ENCODE peak calls at places on chromosomes 12 and 14, in five cellular contexts. One of them, this sample, is unnamed.

GRCh38 chr12:19230299-19230866 is 100.8 kb downstream of the PLEKHA5 start:
- DNase-seq in nephron progenitor cell: no peak
- DNase-seq in WTC11: no peak
- DNase-seq in tibial artery: no peak
- DNase-seq in CD8-positive, alpha-beta T cell: no peak
- DNase-seq in this sample: no peak

GRCh38 chr12:49921936-49922335 is 18.2 kb upstream of the FAIM2 start:
- DNase-seq in nephron progenitor cell: no peak
- DNase-seq in WTC11: no peak
- DNase-seq in tibial artery: no peak
- DNase-seq in CD8-positive, alpha-beta T cell: no peak
- DNase-seq in this sample: no peak

GRCh38 chr14:23582906-23583760 is 4.5 kb upstream of the JPH4 start:
- DNase-seq in nephron progenitor cell: no peak
- DNase-seq in WTC11: no peak
- DNase-seq in tibial artery: no peak
- DNase-seq in CD8-positive, alpha-beta T cell: no peak
- DNase-seq in this sample: no peak

GRCh38 chr12:131128556-131128955 is 174.8 kb downstream of the ADGRD1 start:
- DNase-seq in nephron progenitor cell: no peak
- DNase-seq in WTC11: no peak
- DNase-seq in tibial artery: no peak
- DNase-seq in CD8-positive, alpha-beta T cell: no peak
- DNase-seq in this sample: no peak

GRCh38 chr14:53409974-53410373 is 256.9 kb upstream of the DDHD1 start:
- DNase-seq in nephron progenitor cell: no peak
- DNase-seq in WTC11: no peak
- DNase-seq in tibial artery: no peak
- DNase-seq in CD8-positive, alpha-beta T cell: no peak
- DNase-seq in this sample: no peak

GRCh38 chr14:99579077-99579836 is 24.8 kb downstream of the CCDC85C start:
- DNase-seq in nephron progenitor cell: no peak
- DNase-seq in WTC11: no peak
- DNase-seq in tibial artery: no peak
- DNase-seq in CD8-positive, alpha-beta T cell: no peak
- DNase-seq in this sample: no peak

GRCh38 chr12:108833355-108833733 is 24.0 kb downstream of the SSH1 start:
- DNase-seq in nephron progenitor cell: no peak
- DNase-seq in WTC11: no peak
- DNase-seq in tibial artery: no peak
- DNase-seq in CD8-positive, alpha-beta T cell: no peak
- DNase-seq in this sample: no peak

GRCh38 chr12:99810718-99811593 is 163.4 kb downstream of the GARIN6 start:
- DNase-seq in nephron progenitor cell: no peak
- DNase-seq in WTC11: no peak
- DNase-seq in tibial artery: no peak
- DNase-seq in CD8-positive, alpha-beta T cell: no peak
- DNase-seq in this sample: no peak

GRCh38 chr12:114342651-114343050 is 63.3 kb downstream of the TBX5 start:
- DNase-seq in nephron progenitor cell: no peak
- DNase-seq in WTC11: no peak
- DNase-seq in tibial artery: no peak
- DNase-seq in CD8-positive, alpha-beta T cell: no peak
- DNase-seq in this sample: no peak

GRCh38 chr14:99687284-99688209 is 3.4 kb downstream of the CYP46A1 start:
- DNase-seq in nephron progenitor cell: peak; percentile 56
- DNase-seq in WTC11: peak; percentile 70
- DNase-seq in tibial artery: no peak
- DNase-seq in CD8-positive, alpha-beta T cell: no peak
- DNase-seq in this sample: no peak

GRCh38 chr12:104930388-104931326 is 27.4 kb downstream of the SLC41A2 start:
- DNase-seq in nephron progenitor cell: no peak
- DNase-seq in WTC11: no peak
- DNase-seq in tibial artery: no peak
- DNase-seq in CD8-positive, alpha-beta T cell: no peak
- DNase-seq in this sample: no peak

GRCh38 chr12:15575797-15576560 is 213.2 kb downstream of the EPS8 start:
- DNase-seq in nephron progenitor cell: no peak
- DNase-seq in WTC11: no peak
- DNase-seq in tibial artery: no peak
- DNase-seq in CD8-positive, alpha-beta T cell: no peak
- DNase-seq in this sample: no peak

GRCh38 chr14:32933623-32933942 is 5.1 kb upstream of the NPAS3 start:
- DNase-seq in nephron progenitor cell: no peak
- DNase-seq in WTC11: peak; percentile 45
- DNase-seq in tibial artery: no peak
- DNase-seq in CD8-positive, alpha-beta T cell: no peak
- DNase-seq in this sample: peak; percentile 22
- TF ChIP-seq CTCF in nephron progenitor cell: no peak
- TF ChIP-seq CTCF in WTC11: no peak
- TF ChIP-seq CTCF in tibial artery: peak; percentile 7
- TF ChIP-seq CTCF in CD8-positive, alpha-beta T cell: no peak
- TF ChIP-seq CTCF in this sample: peak; percentile 63

GRCh38 chr14:75204106-75204505 is 27.7 kb upstream of the TMED10 start:
- DNase-seq in nephron progenitor cell: no peak
- DNase-seq in WTC11: no peak
- DNase-seq in tibial artery: no peak
- DNase-seq in CD8-positive, alpha-beta T cell: no peak
- DNase-seq in this sample: no peak

GRCh38 chr14:75198291-75198933 is 22.0 kb upstream of the TMED10 start:
- DNase-seq in nephron progenitor cell: no peak
- DNase-seq in WTC11: no peak
- DNase-seq in tibial artery: no peak
- DNase-seq in CD8-positive, alpha-beta T cell: no peak
- DNase-seq in this sample: no peak

GRCh38 chr14:75200451-75200850 is 24.0 kb upstream of the TMED10 start:
- DNase-seq in nephron progenitor cell: no peak
- DNase-seq in WTC11: no peak
- DNase-seq in tibial artery: no peak
- DNase-seq in CD8-positive, alpha-beta T cell: no peak
- DNase-seq in this sample: no peak

GRCh38 chr14:75202671-75203070 is 26.3 kb upstream of the TMED10 start:
- DNase-seq in nephron progenitor cell: no peak
- DNase-seq in WTC11: no peak
- DNase-seq in tibial artery: no peak
- DNase-seq in CD8-positive, alpha-beta T cell: no peak
- DNase-seq in this sample: no peak

DNA sequence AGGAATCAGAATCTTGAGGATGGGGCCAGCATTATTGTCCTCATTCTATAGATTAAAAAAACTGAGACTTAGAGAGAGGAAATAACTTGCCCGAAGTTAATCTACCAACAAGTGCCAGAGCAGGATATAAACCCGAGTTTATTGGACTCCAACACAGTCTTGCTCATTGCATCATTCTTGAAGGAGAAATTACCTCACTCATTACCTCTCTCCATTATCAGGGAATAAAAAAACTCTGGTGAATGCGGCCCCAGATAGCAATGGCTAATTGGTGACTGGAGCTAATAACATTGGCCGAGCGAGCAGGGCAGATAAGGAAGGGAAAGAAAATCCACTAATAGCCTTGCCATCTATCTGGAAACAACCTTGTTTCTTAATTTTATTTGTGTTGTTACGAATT is 24.7 kb upstream of the TMED10 start:
- DNase-seq in nephron progenitor cell: no peak
- DNase-seq in WTC11: no peak
- DNase-seq in tibial artery: no peak
- DNase-seq in CD8-positive, alpha-beta T cell: no peak
- DNase-seq in this sample: no peak
- TF ChIP-seq CTCF in nephron progenitor cell: no peak
- TF ChIP-seq CTCF in WTC11: no peak
- TF ChIP-seq CTCF in tibial artery: no peak
- TF ChIP-seq CTCF in CD8-positive, alpha-beta T cell: no peak
- TF ChIP-seq CTCF in this sample: no peak

DNA sequence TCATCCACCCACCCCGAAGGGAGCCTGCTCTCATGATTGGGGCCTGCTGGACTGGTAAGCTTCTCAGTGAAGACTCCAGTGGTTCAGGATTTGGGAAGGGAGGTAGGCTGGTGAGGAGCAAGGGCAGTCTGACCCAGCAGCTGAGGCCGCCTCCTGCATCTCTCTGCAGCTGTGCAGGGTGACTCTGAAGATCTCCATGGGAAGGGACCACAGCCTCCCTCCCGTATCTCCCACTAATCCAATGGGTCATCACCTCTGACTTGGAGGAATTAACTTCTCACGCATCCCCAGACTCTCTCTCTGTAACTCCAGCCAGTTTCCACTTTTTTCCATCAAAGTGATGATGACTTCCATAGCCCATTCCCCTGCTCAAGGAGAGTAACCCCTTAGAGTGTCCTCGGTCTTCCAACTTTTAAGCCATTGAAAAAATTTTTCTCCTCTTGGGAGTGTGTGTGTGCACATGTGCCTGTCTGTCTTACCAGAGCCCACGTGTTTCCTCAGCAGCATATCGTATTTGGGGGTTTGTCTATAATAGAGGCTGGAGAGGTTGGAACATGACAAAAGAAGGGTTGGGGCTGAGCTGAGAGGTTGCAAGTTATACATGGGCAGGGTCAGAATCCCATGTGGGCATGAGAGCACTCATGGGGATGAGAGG is 11.3 kb downstream of the CLSTN3 start:
- DNase-seq in nephron progenitor cell: no peak
- DNase-seq in WTC11: no peak
- DNase-seq in tibial artery: no peak
- DNase-seq in CD8-positive, alpha-beta T cell: no peak
- DNase-seq in this sample: no peak
- TF ChIP-seq CTCF in nephron progenitor cell: no peak
- TF ChIP-seq CTCF in WTC11: no peak
- TF ChIP-seq CTCF in tibial artery: no peak
- TF ChIP-seq CTCF in CD8-positive, alpha-beta T cell: no peak
- TF ChIP-seq CTCF in this sample: no peak

GRCh38 chr12:84807249-84807648 is 105.3 kb downstream of the SLC6A15 start:
- DNase-seq in nephron progenitor cell: no peak
- DNase-seq in WTC11: no peak
- DNase-seq in tibial artery: no peak
- DNase-seq in CD8-positive, alpha-beta T cell: no peak
- DNase-seq in this sample: no peak

GRCh38 chr12:84803661-84804060 is 108.9 kb downstream of the SLC6A15 start:
- DNase-seq in nephron progenitor cell: no peak
- DNase-seq in WTC11: no peak
- DNase-seq in tibial artery: no peak
- DNase-seq in CD8-positive, alpha-beta T cell: no peak
- DNase-seq in this sample: no peak

GRCh38 chr12:84805474-84805858 is 107.1 kb downstream of the SLC6A15 start:
- DNase-seq in nephron progenitor cell: no peak
- DNase-seq in WTC11: no peak
- DNase-seq in tibial artery: no peak
- DNase-seq in CD8-positive, alpha-beta T cell: no peak
- DNase-seq in this sample: no peak

GRCh38 chr12:84804691-84805473 is 107.7 kb downstream of the SLC6A15 start:
- DNase-seq in nephron progenitor cell: no peak
- DNase-seq in WTC11: no peak
- DNase-seq in tibial artery: no peak
- DNase-seq in CD8-positive, alpha-beta T cell: no peak
- DNase-seq in this sample: no peak
- TF ChIP-seq CTCF in nephron progenitor cell: no peak
- TF ChIP-seq CTCF in WTC11: no peak
- TF ChIP-seq CTCF in tibial artery: no peak
- TF ChIP-seq CTCF in CD8-positive, alpha-beta T cell: no peak
- TF ChIP-seq CTCF in this sample: no peak

GRCh38 chr14:60238955-60239354 is 10.1 kb upstream of the PPM1A start:
- DNase-seq in nephron progenitor cell: no peak
- DNase-seq in WTC11: no peak
- DNase-seq in tibial artery: no peak
- DNase-seq in CD8-positive, alpha-beta T cell: no peak
- DNase-seq in this sample: no peak

GRCh38 chr14:60233891-60234290 is 15.1 kb upstream of the PPM1A start:
- DNase-seq in nephron progenitor cell: no peak
- DNase-seq in WTC11: no peak
- DNase-seq in tibial artery: no peak
- DNase-seq in CD8-positive, alpha-beta T cell: no peak
- DNase-seq in this sample: no peak

GRCh38 chr14:60232185-60232584 is 16.8 kb upstream of the PPM1A start:
- DNase-seq in nephron progenitor cell: no peak
- DNase-seq in WTC11: no peak
- DNase-seq in tibial artery: no peak
- DNase-seq in CD8-positive, alpha-beta T cell: no peak
- DNase-seq in this sample: no peak

GRCh38 chr14:60233251-60233650 is 15.8 kb upstream of the PPM1A start:
- DNase-seq in nephron progenitor cell: no peak
- DNase-seq in WTC11: no peak
- DNase-seq in tibial artery: no peak
- DNase-seq in CD8-positive, alpha-beta T cell: no peak
- DNase-seq in this sample: no peak

DNA sequence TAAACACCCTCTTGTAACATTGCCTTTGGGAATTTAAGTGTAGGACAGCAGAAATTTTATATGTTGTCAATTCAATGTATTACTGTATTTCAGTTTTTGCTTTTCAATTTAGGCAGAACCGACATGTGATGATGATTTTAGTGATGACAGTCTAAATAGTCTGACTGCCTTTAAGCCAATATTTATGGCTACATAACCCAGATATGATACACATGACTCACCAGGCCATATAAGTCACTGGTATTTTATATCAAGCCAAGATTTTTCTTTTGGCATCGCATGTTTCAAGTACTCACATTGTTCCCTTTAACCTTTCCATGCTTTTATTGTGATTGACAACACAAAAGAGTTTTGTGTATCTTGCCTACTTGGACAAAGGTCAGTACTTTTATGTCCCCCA is 13.6 kb upstream of the PPM1A start:
- DNase-seq in nephron progenitor cell: no peak
- DNase-seq in WTC11: no peak
- DNase-seq in tibial artery: no peak
- DNase-seq in CD8-positive, alpha-beta T cell: no peak
- DNase-seq in this sample: no peak
- TF ChIP-seq CTCF in nephron progenitor cell: no peak
- TF ChIP-seq CTCF in WTC11: no peak
- TF ChIP-seq CTCF in tibial artery: no peak
- TF ChIP-seq CTCF in CD8-positive, alpha-beta T cell: no peak
- TF ChIP-seq CTCF in this sample: no peak

This sample was measured in neural crest cell.